ENCODE peak calls at places on chromosomes 4 and X, in ten cellular contexts. S, J, R, K, F, Z, G, C, U and N are unnamed samples.

GRCh38 chr4:7330811-7331681 is 103.7 kb downstream of the PSAPL1 start:
- DNase-seq in S (peak), J (no peak), R (no peak), K (no peak), F (no peak), Z (no peak), G (no peak), C (no peak), U (no peak), N (peak)

GRCh38 chr4:74357965-74358364 is 7.0 kb upstream of the EREG start:
- DNase-seq in S (no peak), J (no peak), R (no peak), K (no peak), F (no peak), Z (no peak), G (no peak), C (no peak), U (no peak), N (no peak)

GRCh38 chrX:39840141-39841126 is 257.3 kb downstream of the BCOR start:
- DNase-seq in S (no peak), J (no peak), R (no peak), K (no peak), F (no peak), Z (no peak), G (no peak), C (no peak), U (no peak), N (peak)

GRCh38 chr4:40160258-40160657 is 36.6 kb upstream of the RHOH start:
- DNase-seq in S (no peak), J (no peak), R (no peak), K (no peak), F (no peak), Z (no peak), G (no peak), C (no peak), U (no peak), N (no peak)

GRCh38 chr4:128570380-128570779 is 239.1 kb upstream of the JADE1 start:
- DNase-seq in S (peak), J (no peak), R (no peak), K (peak), F (no peak), Z (no peak), G (no peak), C (no peak), U (no peak), N (peak)

GRCh38 chrX:46796574-46797191 is 37.8 kb upstream of the SLC9A7 start:
- DNase-seq in S (peak), J (peak), R (peak), K (peak), F (peak), Z (peak), G (peak), C (peak), U (peak), N (peak)

GRCh38 chr4:25993564-25994185 is 79.7 kb downstream of the SMIM20 start:
- DNase-seq in S (no peak), J (peak), R (no peak), K (peak), F (no peak), Z (no peak), G (no peak), C (no peak), U (peak), N (no peak)

GRCh38 chr4:185395255-185395955 is at the start of gene LRP2BP:
- DNase-seq in S (no peak), J (peak), R (peak), K (peak), F (peak), Z (no peak), G (no peak), C (no peak), U (no peak), N (no peak)

GRCh38 chr4:158873795-158874359 is 105.1 kb downstream of the FNIP2 start:
- DNase-seq in S (no peak), J (no peak), R (no peak), K (peak), F (no peak), Z (no peak), G (peak), C (no peak), U (peak), N (no peak)

GRCh38 chr4:188107931-188108843 is 1.2 kb downstream of the TRIML2 start:
- DNase-seq in S (no peak), J (no peak), R (no peak), K (peak), F (no peak), Z (no peak), G (peak), C (no peak), U (no peak), N (no peak)

GRCh38 chrX:41100819-41101218 is 15.6 kb downstream of the USP9X start:
- DNase-seq in S (no peak), J (no peak), R (no peak), K (no peak), F (no peak), Z (no peak), G (no peak), C (no peak), U (no peak), N (no peak)

GRCh38 chr4:16582526-16582925 is 315.9 kb downstream of the LDB2 start:
- DNase-seq in S (no peak), J (peak), R (no peak), K (peak), F (no peak), Z (no peak), G (no peak), C (no peak), U (no peak), N (no peak)

GRCh38 chrX:29172880-29173279 is 585.6 kb downstream of the IL1RAPL1 start:
- DNase-seq in S (no peak), J (no peak), R (no peak), K (no peak), F (no peak), Z (no peak), G (no peak), C (no peak), U (no peak), N (no peak)

GRCh38 chr4:3729188-3729884 is 36.8 kb upstream of the ADRA2C start:
- DNase-seq in S (no peak), J (peak), R (no peak), K (peak), F (no peak), Z (no peak), G (no peak), C (no peak), U (no peak), N (peak)

GRCh38 chrX:50495616-50496015 is 25.0 kb upstream of the DGKK start:
- DNase-seq in S (peak), J (no peak), R (no peak), K (no peak), F (no peak), Z (no peak), G (no peak), C (no peak), U (no peak), N (no peak)

GRCh38 chrX:150312931-150313330 is 50.2 kb upstream of the MAMLD1 start:
- DNase-seq in S (no peak), J (no peak), R (no peak), K (no peak), F (no peak), Z (no peak), G (no peak), C (no peak), U (no peak), N (no peak)

GRCh38 chr4:153471691-153472080 is 5.5 kb downstream of the TMEM131L start:
- DNase-seq in S (no peak), J (peak), R (peak), K (no peak), F (peak), Z (no peak), G (no peak), C (no peak), U (peak), N (no peak)

GRCh38 chrX:152108527-152108926 is 29.9 kb downstream of the MAGEA10 start:
- DNase-seq in S (no peak), J (no peak), R (no peak), K (no peak), F (no peak), Z (no peak), G (no peak), C (no peak), U (no peak), N (no peak)

GRCh38 chrX:69546417-69546816 is 42.3 kb downstream of the NALF2 start:
- DNase-seq in S (no peak), J (no peak), R (no peak), K (no peak), F (no peak), Z (no peak), G (no peak), C (no peak), U (no peak), N (no peak)

GRCh38 chrX:113384628-113385027 is 544.0 kb upstream of the AMOT start:
- DNase-seq in S (no peak), J (no peak), R (no peak), K (peak), F (no peak), Z (no peak), G (peak), C (no peak), U (no peak), N (peak)

GRCh38 chr4:139890810-139891209 is 225.2 kb downstream of the MGST2 start:
- DNase-seq in S (no peak), J (no peak), R (no peak), K (peak), F (no peak), Z (no peak), G (no peak), C (no peak), U (no peak), N (no peak)

GRCh38 chr4:182827981-182828677 is 89.1 kb downstream of the DCTD start:
- DNase-seq in S (no peak), J (no peak), R (no peak), K (no peak), F (no peak), Z (no peak), G (no peak), C (no peak), U (no peak), N (no peak)

GRCh38 chr4:18676136-18676922 is 654.8 kb upstream of the LCORL start:
- DNase-seq in S (no peak), J (no peak), R (no peak), K (no peak), F (no peak), Z (no peak), G (no peak), C (no peak), U (no peak), N (no peak)

GRCh38 chr4:104532677-104533076 is 38.0 kb upstream of the CXXC4 start:
- DNase-seq in S (no peak), J (no peak), R (no peak), K (no peak), F (no peak), Z (no peak), G (no peak), C (no peak), U (no peak), N (no peak)

GRCh38 chr4:52091811-52092210 is 40.7 kb downstream of the SPATA18 start:
- DNase-seq in S (no peak), J (no peak), R (no peak), K (no peak), F (no peak), Z (no peak), G (no peak), C (no peak), U (no peak), N (no peak)

GRCh38 chrX:118976599-118977340 is 2.4 kb downstream of the LONRF3 start:
- DNase-seq in S (peak), J (peak), R (no peak), K (peak), F (no peak), Z (peak), G (peak), C (no peak), U (no peak), N (peak)

GRCh38 chr4:144734522-144734921 is 88.6 kb downstream of the HHIP start:
- DNase-seq in S (no peak), J (no peak), R (no peak), K (peak), F (no peak), Z (no peak), G (no peak), C (no peak), U (no peak), N (no peak)